ENCODE peak calls at places on chromosomes 5 and 9, in five cellular contexts. One of them, this sample, is unnamed.

GRCh38 chr5:62374090-62374489 is 29.6 kb downstream of the DIMT1 start:
- DNase-seq in GM12865: no peak
- DNase-seq in IMR-90: no peak
- DNase-seq in CD4-positive, alpha-beta T cell: no peak
- DNase-seq in A549: no peak
- DNase-seq in this sample: no peak

GRCh38 chr5:167639213-167639612 is 652.2 kb upstream of the WWC1 start:
- DNase-seq in GM12865: no peak
- DNase-seq in IMR-90: peak
- DNase-seq in CD4-positive, alpha-beta T cell: no peak
- DNase-seq in A549: no peak
- DNase-seq in this sample: no peak

GRCh38 chr5:14879985-14880589 is 8.5 kb upstream of the ANKH start:
- DNase-seq in GM12865: no peak
- DNase-seq in IMR-90: peak
- DNase-seq in CD4-positive, alpha-beta T cell: no peak
- DNase-seq in A549: no peak
- DNase-seq in this sample: no peak

GRCh38 chr9:87479801-87480201 is 17.9 kb upstream of the DAPK1 start:
- DNase-seq in GM12865: peak
- DNase-seq in IMR-90: no peak
- DNase-seq in CD4-positive, alpha-beta T cell: no peak
- DNase-seq in A549: no peak
- DNase-seq in this sample: no peak

GRCh38 chr9:130327781-130328348 is 62.3 kb downstream of the HMCN2 start:
- DNase-seq in GM12865: no peak
- DNase-seq in IMR-90: peak
- DNase-seq in CD4-positive, alpha-beta T cell: no peak
- DNase-seq in A549: no peak
- DNase-seq in this sample: no peak

GRCh38 chr5:58407042-58407709 is 52.7 kb downstream of the PLK2 start:
- DNase-seq in GM12865: no peak
- DNase-seq in IMR-90: peak
- DNase-seq in CD4-positive, alpha-beta T cell: no peak
- DNase-seq in A549: peak
- DNase-seq in this sample: no peak

GRCh38 chr5:179327026-179327735 is 18.1 kb downstream of the ADAMTS2 start:
- DNase-seq in GM12865: no peak
- DNase-seq in IMR-90: no peak
- DNase-seq in CD4-positive, alpha-beta T cell: no peak
- DNase-seq in A549: no peak
- DNase-seq in this sample: no peak

GRCh38 chr5:124746252-124746915 is at the start of gene ZNF608:
- DNase-seq in GM12865: peak
- DNase-seq in IMR-90: peak
- DNase-seq in CD4-positive, alpha-beta T cell: no peak
- DNase-seq in A549: peak
- DNase-seq in this sample: no peak

GRCh38 chr5:176629853-176630680 is at the start of the genes EIF4E1B and SNCB:
- DNase-seq in GM12865: peak
- DNase-seq in IMR-90: no peak
- DNase-seq in CD4-positive, alpha-beta T cell: no peak
- DNase-seq in A549: peak
- DNase-seq in this sample: peak

GRCh38 chr9:133788819-133789733 is 50.9 kb upstream of the SARDH start:
- DNase-seq in GM12865: no peak
- DNase-seq in IMR-90: no peak
- DNase-seq in CD4-positive, alpha-beta T cell: no peak
- DNase-seq in A549: no peak
- DNase-seq in this sample: no peak

GRCh38 chr9:129491486-129491855 is 129.4 kb downstream of the C9orf50 start:
- DNase-seq in GM12865: no peak
- DNase-seq in IMR-90: no peak
- DNase-seq in CD4-positive, alpha-beta T cell: no peak
- DNase-seq in A549: no peak
- DNase-seq in this sample: no peak

GRCh38 chr5:21701317-21701716 is 1151.8 kb downstream of the CDH12 start:
- DNase-seq in GM12865: no peak
- DNase-seq in IMR-90: no peak
- DNase-seq in CD4-positive, alpha-beta T cell: no peak
- DNase-seq in A549: no peak
- DNase-seq in this sample: no peak

GRCh38 chr9:79664375-79664825 is 92.6 kb downstream of the TLE4 start:
- DNase-seq in GM12865: no peak
- DNase-seq in IMR-90: peak
- DNase-seq in CD4-positive, alpha-beta T cell: no peak
- DNase-seq in A549: peak
- DNase-seq in this sample: no peak

GRCh38 chr5:102628449-102629175 is 126.5 kb upstream of the PAM start:
- DNase-seq in GM12865: no peak
- DNase-seq in IMR-90: peak
- DNase-seq in CD4-positive, alpha-beta T cell: no peak
- DNase-seq in A549: no peak
- DNase-seq in this sample: no peak

GRCh38 chr5:79025054-79025465 is 40.0 kb upstream of the ARSB start:
- DNase-seq in GM12865: peak
- DNase-seq in IMR-90: peak
- DNase-seq in CD4-positive, alpha-beta T cell: peak
- DNase-seq in A549: peak
- DNase-seq in this sample: no peak

GRCh38 chr9:89633404-89633803 is 28.6 kb downstream of the GADD45G start:
- DNase-seq in GM12865: no peak
- DNase-seq in IMR-90: no peak
- DNase-seq in CD4-positive, alpha-beta T cell: no peak
- DNase-seq in A549: no peak
- DNase-seq in this sample: no peak

GRCh38 chr9:70924380-70924779 is 197.0 kb downstream of the TRPM3 start:
- DNase-seq in GM12865: no peak
- DNase-seq in IMR-90: peak
- DNase-seq in CD4-positive, alpha-beta T cell: no peak
- DNase-seq in A549: no peak
- DNase-seq in this sample: no peak

GRCh38 chr5:38494175-38494574 is 62.3 kb downstream of the LIFR start:
- DNase-seq in GM12865: no peak
- DNase-seq in IMR-90: no peak
- DNase-seq in CD4-positive, alpha-beta T cell: no peak
- DNase-seq in A549: no peak
- DNase-seq in this sample: no peak

GRCh38 chr5:38500861-38501260 is 55.6 kb downstream of the LIFR start:
- DNase-seq in GM12865: no peak
- DNase-seq in IMR-90: peak
- DNase-seq in CD4-positive, alpha-beta T cell: no peak
- DNase-seq in A549: no peak
- DNase-seq in this sample: no peak

GRCh38 chr5:38497946-38498345 is 58.5 kb downstream of the LIFR start:
- DNase-seq in GM12865: no peak
- DNase-seq in IMR-90: peak
- DNase-seq in CD4-positive, alpha-beta T cell: no peak
- DNase-seq in A549: peak
- DNase-seq in this sample: no peak
- TF ChIP-seq CTCF in GM12865: no peak
- TF ChIP-seq CTCF in IMR-90: no peak
- TF ChIP-seq CTCF in CD4-positive, alpha-beta T cell: no peak
- TF ChIP-seq CTCF in A549: peak
- TF ChIP-seq CTCF in this sample: peak

DNA sequence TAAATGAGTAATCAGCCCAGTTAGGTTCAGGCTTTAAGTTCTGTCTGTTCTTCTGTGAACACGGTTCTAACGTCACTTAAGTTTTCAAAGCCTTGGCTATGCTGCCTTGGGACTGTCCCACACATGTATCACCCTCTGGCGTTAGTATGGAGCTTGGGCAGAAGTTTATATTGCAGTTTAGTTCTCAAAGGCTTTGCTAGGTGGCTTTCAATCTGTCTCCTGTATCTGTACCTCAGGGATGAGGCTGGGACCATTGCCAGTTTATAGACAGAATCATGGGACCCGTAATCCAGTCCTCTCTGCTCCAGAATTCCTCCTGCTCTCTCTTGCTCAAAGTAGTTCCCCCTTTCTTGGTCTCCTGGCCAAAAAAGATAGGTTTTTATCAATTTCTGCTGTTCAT is 12.1 kb downstream of the C9orf40 start:
- DNase-seq in GM12865: no peak
- DNase-seq in IMR-90: peak
- DNase-seq in CD4-positive, alpha-beta T cell: no peak
- DNase-seq in A549: no peak
- DNase-seq in this sample: no peak
- TF ChIP-seq CTCF in GM12865: no peak
- TF ChIP-seq CTCF in IMR-90: no peak
- TF ChIP-seq CTCF in CD4-positive, alpha-beta T cell: no peak
- TF ChIP-seq CTCF in A549: no peak
- TF ChIP-seq CTCF in this sample: no peak

GRCh38 chr9:128103589-128103962 is 24.0 kb downstream of the PTGES2 start:
- DNase-seq in GM12865: no peak
- DNase-seq in IMR-90: no peak
- DNase-seq in CD4-positive, alpha-beta T cell: no peak
- DNase-seq in A549: no peak
- DNase-seq in this sample: no peak
- TF ChIP-seq CTCF in GM12865: no peak
- TF ChIP-seq CTCF in IMR-90: peak
- TF ChIP-seq CTCF in CD4-positive, alpha-beta T cell: peak
- TF ChIP-seq CTCF in A549: peak
- TF ChIP-seq CTCF in this sample: no peak

GRCh38 chr5:138752951-138753793 is at the start of gene CTNNA1:
- DNase-seq in GM12865: peak
- DNase-seq in IMR-90: peak
- DNase-seq in CD4-positive, alpha-beta T cell: peak
- DNase-seq in A549: peak
- DNase-seq in this sample: peak
- TF ChIP-seq CTCF in GM12865: no peak
- TF ChIP-seq CTCF in IMR-90: no peak
- TF ChIP-seq CTCF in CD4-positive, alpha-beta T cell: no peak
- TF ChIP-seq CTCF in A549: no peak
- TF ChIP-seq CTCF in this sample: no peak

DNA sequence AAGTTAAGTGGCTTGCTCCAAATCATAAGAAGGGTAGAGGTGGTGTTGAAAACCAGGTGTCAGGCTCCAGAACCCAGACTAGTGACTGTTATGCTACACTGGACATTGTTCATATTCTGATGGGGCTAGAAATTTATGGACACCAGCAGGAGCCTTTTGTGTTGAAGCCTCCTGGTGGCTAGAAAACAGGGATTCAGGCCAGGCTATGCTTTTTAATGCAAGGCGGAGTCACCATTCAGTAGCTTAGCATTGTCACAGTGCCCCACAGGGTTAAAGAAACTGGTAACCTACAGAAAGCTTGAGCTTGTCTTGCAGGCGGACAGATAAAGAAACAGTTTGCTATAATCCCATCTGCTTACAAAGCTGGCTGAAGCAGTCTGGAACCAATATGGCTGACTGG is 23.0 kb upstream of the GOLM1 start:
- DNase-seq in GM12865: no peak
- DNase-seq in IMR-90: no peak
- DNase-seq in CD4-positive, alpha-beta T cell: no peak
- DNase-seq in A549: peak
- DNase-seq in this sample: no peak
- TF ChIP-seq CTCF in GM12865: no peak
- TF ChIP-seq CTCF in IMR-90: no peak
- TF ChIP-seq CTCF in CD4-positive, alpha-beta T cell: no peak
- TF ChIP-seq CTCF in A549: no peak
- TF ChIP-seq CTCF in this sample: no peak

This sample was measured in D721Med.